ENCODE peak calls at places on chromosomes 4 and X, in seven cellular contexts. A is activated CD4-positive, CD25-positive, alpha-beta regulatory T cell treated with anti-CD3 and anti-CD28 coated beads, Interleukin-2, amount 50 U/mL, for 72 hours; L is NCI-H510A treated with DMSO at 0.1 percent for 48 hours; K is dorsolateral prefrontal cortex; V is stimulated activated CD4-positive, alpha-beta T cell treated with anti-CD3 and anti-CD28 coated beads, TNF-alpha, amount 100 ng/mL, for 4 hours; U is non-pigmented ciliary epithelial cell; B is NCI-H1105. P is an unnamed sample.

GRCh38 chrX:43703211-43703791 is 47.2 kb downstream of the MAOA start:
- DNase-seq in A (no peak), L (no peak), K (no peak), V (no peak), U (peak; percentile 40), B (no peak), P (no peak)

GRCh38 chr4:185468999-185469398 is 2.5 kb downstream of the CCDC110 start:
- DNase-seq in A (no peak), L (no peak), K (no peak), V (no peak), U (no peak), B (no peak), P (no peak)

GRCh38 chr4:139633661-139634060 is 32.0 kb upstream of the MGST2 start:
- DNase-seq in A (no peak), L (peak; percentile 11), K (no peak), V (no peak), U (no peak), B (peak; percentile 14), P (no peak)

GRCh38 chr4:155960522-155960921 is 6.9 kb upstream of the CTSO start:
- DNase-seq in A (no peak), L (no peak), K (no peak), V (no peak), U (no peak), B (no peak), P (no peak)

GRCh38 chrX:55007633-55008032 is 7.5 kb downstream of the APEX2 start:
- DNase-seq in A (no peak), L (no peak), K (no peak), V (no peak), U (peak; percentile 27), B (no peak), P (no peak)

GRCh38 chr4:84673475-84674230 is 90.7 kb downstream of the CDS1 start:
- DNase-seq in A (no peak), L (no peak), K (no peak), V (no peak), U (peak; percentile 77), B (no peak), P (no peak)

GRCh38 chr4:8644461-8644891 is 51.9 kb downstream of the CPZ start:
- DNase-seq in A (no peak), L (no peak), K (peak; percentile 4), V (no peak), U (no peak), B (no peak), P (no peak)

GRCh38 chr4:83255584-83255983 is 29.0 kb downstream of the COQ2 start:
- DNase-seq in A (no peak), L (no peak), K (no peak), V (no peak), U (no peak), B (no peak), P (no peak)

GRCh38 chr4:1218892-1219552 is 29.9 kb downstream of the CTBP1 start:
- DNase-seq in A (no peak), L (peak; percentile 6), K (no peak), V (no peak), U (no peak), B (no peak), P (no peak)

GRCh38 chr4:184826315-184827266 is 823 bp upstream of the ACSL1 start:
- DNase-seq in A (peak; percentile 71), L (peak; percentile 31), K (no peak), V (peak; percentile 13), U (no peak), B (no peak), P (peak; percentile 67)

GRCh38 chrX:101393530-101394305 is 2.9 kb downstream of the RPL36A start:
- DNase-seq in A (no peak), L (no peak), K (no peak), V (no peak), U (no peak), B (no peak), P (no peak)

GRCh38 chrX:1453390-1453783 is 678 bp upstream of the ASMTL start:
- DNase-seq in A (no peak), L (no peak), K (no peak), V (peak; percentile 62), U (no peak), B (no peak), P (peak; percentile 87)

GRCh38 chr4:40349561-40350198 is 14.5 kb downstream of the CHRNA9 start:
- DNase-seq in A (no peak), L (peak; percentile 12), K (no peak), V (no peak), U (peak; percentile 43), B (no peak), P (no peak)

GRCh38 chr4:5696341-5696740 is 12.0 kb downstream of the EVC2 start:
- DNase-seq in A (no peak), L (no peak), K (no peak), V (no peak), U (no peak), B (no peak), P (peak; percentile 10)

GRCh38 chrX:44742480-44743155 is 101.2 kb upstream of the DUSP21 start:
- DNase-seq in A (no peak), L (no peak), K (no peak), V (no peak), U (no peak), B (no peak), P (no peak)

GRCh38 chr4:72484991-72485390 is 84.0 kb downstream of the ADAMTS3 start:
- DNase-seq in A (no peak), L (no peak), K (no peak), V (no peak), U (no peak), B (no peak), P (no peak)

GRCh38 chr4:185796176-185796575 is 15.8 kb downstream of the SORBS2 start:
- DNase-seq in A (no peak), L (no peak), K (no peak), V (no peak), U (no peak), B (no peak), P (no peak)

GRCh38 chrX:27915617-27916016 is 65.6 kb downstream of the DCAF8L1 start:
- DNase-seq in A (no peak), L (no peak), K (no peak), V (no peak), U (no peak), B (no peak), P (peak; percentile 54)

GRCh38 chr4:13540446-13541175 is 3.7 kb downstream of the NKX3-2 start:
- DNase-seq in A (no peak), L (no peak), K (no peak), V (no peak), U (no peak), B (no peak), P (no peak)

P was measured in CD14-positive monocyte.